ENCODE peak calls at places on chromosomes 6 and 20, in five cellular contexts. Y, A, Q, I and D are unnamed samples.

GRCh38 chr6:12051861-12052368 is 39.8 kb downstream of the HIVEP1 start:
- DNase-seq in I (no peak), A (peak), Y (no peak), Q (no peak), D (no peak)

GRCh38 chr6:40717411-40718057 is 130.4 kb upstream of the LRFN2 start:
- DNase-seq in Y (no peak), I (no peak), Q (no peak), A (no peak), D (no peak)

GRCh38 chr20:58086763-58087566 is 141.5 kb downstream of the ANKRD60 start:
- DNase-seq in Y (peak), Q (no peak), I (no peak), A (no peak), D (peak)

GRCh38 chr6:158072083-158072721 is 90.5 kb downstream of the SYNJ2 start:
- DNase-seq in A (peak), Y (peak), I (peak), Q (peak), D (no peak)

GRCh38 chr6:7671581-7671980 is 54.3 kb upstream of the BMP6 start:
- DNase-seq in I (no peak), A (no peak), Q (no peak), Y (no peak), D (no peak)

GRCh38 chr20:7371518-7372158 is 568.6 kb downstream of the HAO1 start:
- DNase-seq in A (no peak), Q (no peak), I (no peak), Y (no peak), D (no peak)

GRCh38 chr6:160103825-160104100 is 17.9 kb upstream of the SLC22A1 start:
- DNase-seq in Y (no peak), Q (no peak), A (no peak), I (no peak), D (no peak)

GRCh38 chr6:2976571-2977085 is 5.3 kb upstream of the SERPINB6 start:
- DNase-seq in Q (peak), I (peak), A (no peak), Y (no peak), D (no peak)

GRCh38 chr20:62815066-62815991 is 1.5 kb upstream of the COL9A3 start:
- DNase-seq in Q (no peak), Y (no peak), A (no peak), I (no peak), D (no peak)

GRCh38 chr6:118705799-118706481 is 54.5 kb upstream of the CEP85L start:
- DNase-seq in A (no peak), I (peak), Q (peak), Y (no peak), D (no peak)

GRCh38 chr6:144897441-144897921 is 612.3 kb downstream of the UTRN start:
- DNase-seq in I (peak), Q (peak), A (no peak), Y (no peak), D (no peak)

GRCh38 chr20:8693709-8694108 is 375.2 kb upstream of the PLCB4 start:
- DNase-seq in I (peak), Y (no peak), A (no peak), Q (peak), D (no peak)

GRCh38 chr20:40786336-40786735 is 97.3 kb upstream of the MAFB start:
- DNase-seq in Q (no peak), A (no peak), Y (no peak), I (no peak), D (no peak)

GRCh38 chr6:10658910-10659696 is 35.3 kb downstream of the C6orf52 start:
- DNase-seq in Y (no peak), Q (no peak), I (no peak), A (no peak), D (no peak)

GRCh38 chr6:56649782-56650181 is 7.1 kb upstream of the DST start:
- DNase-seq in I (peak), Q (no peak), A (no peak), Y (no peak), D (no peak)

GRCh38 chr20:57882451-57883161 is 172.8 kb upstream of the PMEPA1 start:
- DNase-seq in I (no peak), A (no peak), Y (no peak), Q (no peak), D (no peak)

GRCh38 chr6:43718387-43719105 is 31.0 kb upstream of the MRPS18A start:
- DNase-seq in A (no peak), Q (no peak), I (no peak), Y (no peak), D (no peak)

GRCh38 chr20:59087829-59088433 is 45.3 kb upstream of the PRELID3B start:
- DNase-seq in Y (peak), I (peak), Q (peak), A (peak), D (no peak)

GRCh38 chr6:41723936-41724637 is 11.3 kb downstream of the TFEB start:
- DNase-seq in Y (no peak), A (no peak), Q (no peak), I (no peak), D (no peak)

GRCh38 chr20:7226156-7226555 is 458.7 kb downstream of the BMP2 start:
- DNase-seq in Y (no peak), A (no peak), I (no peak), Q (no peak), D (no peak)

GRCh38 chr6:158778005-158778527 is 41.1 kb downstream of the EZR start:
- DNase-seq in I (no peak), Q (no peak), Y (no peak), A (no peak), D (no peak)

GRCh38 chr20:43744966-43745733 is 18.3 kb upstream of the GTSF1L start:
- DNase-seq in I (no peak), Y (no peak), A (no peak), Q (no peak), D (no peak)